ENCODE peak calls at places on chromosomes 4 and X, in four cellular contexts. One of them, this sample, is unnamed.

GRCh38 chrX:45758738-45759397 is 558.2 kb upstream of the DIPK2B start:
- DNase-seq in K562: no peak
- DNase-seq in SK-N-SH: no peak
- DNase-seq in HepG2: no peak
- DNase-seq in this sample: no peak

GRCh38 chrX:69031971-69032391 is 133.3 kb downstream of the PJA1 start:
- DNase-seq in K562: no peak
- DNase-seq in SK-N-SH: no peak
- DNase-seq in HepG2: no peak
- DNase-seq in this sample: no peak

GRCh38 chr4:173013232-173013932 is 155.2 kb upstream of the GALNT7 start:
- DNase-seq in K562: peak; percentile 62
- DNase-seq in SK-N-SH: peak; percentile 58
- DNase-seq in HepG2: peak; percentile 21
- DNase-seq in this sample: no peak

GRCh38 chrX:115058276-115058675 is 40.9 kb upstream of the IL13RA2 start:
- DNase-seq in K562: no peak
- DNase-seq in SK-N-SH: no peak
- DNase-seq in HepG2: no peak
- DNase-seq in this sample: no peak

GRCh38 chr4:36551697-36552214 is 270.3 kb downstream of the DTHD1 start:
- DNase-seq in K562: no peak
- DNase-seq in SK-N-SH: no peak
- DNase-seq in HepG2: no peak
- DNase-seq in this sample: peak; percentile 42

GRCh38 chr4:150782311-150782710 is 200.4 kb downstream of the MAB21L2 start:
- DNase-seq in K562: no peak
- DNase-seq in SK-N-SH: peak; percentile 10
- DNase-seq in HepG2: peak; percentile 12
- DNase-seq in this sample: no peak

GRCh38 chrX:11273544-11273943 is 19.7 kb upstream of the AMELX start:
- DNase-seq in K562: no peak
- DNase-seq in SK-N-SH: no peak
- DNase-seq in HepG2: no peak
- DNase-seq in this sample: no peak

GRCh38 chr4:79466621-79467020 is 58.6 kb upstream of the GK2 start:
- DNase-seq in K562: no peak
- DNase-seq in SK-N-SH: no peak
- DNase-seq in HepG2: no peak
- DNase-seq in this sample: no peak

GRCh38 chr4:8685831-8686230 is 93.3 kb downstream of the CPZ start:
- DNase-seq in K562: no peak
- DNase-seq in SK-N-SH: no peak
- DNase-seq in HepG2: no peak
- DNase-seq in this sample: no peak

GRCh38 chrX:150934453-150934852 is 36.0 kb upstream of the CD99L2 start:
- DNase-seq in K562: no peak
- DNase-seq in SK-N-SH: no peak
- DNase-seq in HepG2: no peak
- DNase-seq in this sample: no peak

GRCh38 chrX:118562574-118563164 is 67.1 kb downstream of the DOCK11 start:
- DNase-seq in K562: no peak
- DNase-seq in SK-N-SH: no peak
- DNase-seq in HepG2: no peak
- DNase-seq in this sample: no peak

GRCh38 chrX:16931371-16931770 is 15.1 kb upstream of the REPS2 start:
- DNase-seq in K562: no peak
- DNase-seq in SK-N-SH: no peak
- DNase-seq in HepG2: no peak
- DNase-seq in this sample: no peak

GRCh38 chr4:136400829-136401228 is 1131.5 kb downstream of the PCDH18 start:
- DNase-seq in K562: no peak
- DNase-seq in SK-N-SH: peak; percentile 8
- DNase-seq in HepG2: peak; percentile 2
- DNase-seq in this sample: no peak

GRCh38 chr4:113499696-113500095 is 261.8 kb downstream of the CAMK2D start:
- DNase-seq in K562: no peak
- DNase-seq in SK-N-SH: no peak
- DNase-seq in HepG2: peak; percentile 35
- DNase-seq in this sample: no peak

GRCh38 chrX:39158801-39159657 is 357.8 kb downstream of the MID1IP1 start:
- DNase-seq in K562: no peak
- DNase-seq in SK-N-SH: peak; percentile 59
- DNase-seq in HepG2: no peak
- DNase-seq in this sample: no peak

GRCh38 chrX:14027511-14028019 is 2.1 kb downstream of the GEMIN8 start:
- DNase-seq in K562: no peak
- DNase-seq in SK-N-SH: no peak
- DNase-seq in HepG2: peak; percentile 1
- DNase-seq in this sample: no peak

GRCh38 chr4:123599920-123600394 is 203.4 kb downstream of the SPRY1 start:
- DNase-seq in K562: peak; percentile 38
- DNase-seq in SK-N-SH: peak; percentile 24
- DNase-seq in HepG2: peak; percentile 98
- DNase-seq in this sample: no peak

GRCh38 chr4:70836081-70836480 is 3.6 kb downstream of the GRSF1 start:
- DNase-seq in K562: no peak
- DNase-seq in SK-N-SH: no peak
- DNase-seq in HepG2: no peak
- DNase-seq in this sample: no peak

GRCh38 chr4:26687728-26688127 is 103.8 kb downstream of the TBC1D19 start:
- DNase-seq in K562: no peak
- DNase-seq in SK-N-SH: no peak
- DNase-seq in HepG2: no peak
- DNase-seq in this sample: no peak

GRCh38 chrX:46310815-46311497 is 234.3 kb downstream of the ZNF674 start:
- DNase-seq in K562: no peak
- DNase-seq in SK-N-SH: no peak
- DNase-seq in HepG2: no peak
- DNase-seq in this sample: no peak

GRCh38 chrX:23989689-23990088 is 37.3 kb downstream of the KLHL15 start:
- DNase-seq in K562: no peak
- DNase-seq in SK-N-SH: no peak
- DNase-seq in HepG2: no peak
- DNase-seq in this sample: no peak

GRCh38 chr4:5757954-5758353 is 47.0 kb downstream of the EVC start:
- DNase-seq in K562: no peak
- DNase-seq in SK-N-SH: no peak
- DNase-seq in HepG2: no peak
- DNase-seq in this sample: no peak

GRCh38 chr4:152817331-152817730 is 37.6 kb downstream of the ARFIP1 start:
- DNase-seq in K562: no peak
- DNase-seq in SK-N-SH: no peak
- DNase-seq in HepG2: no peak
- DNase-seq in this sample: no peak

GRCh38 chrX:39582091-39582490 is 515.7 kb downstream of the BCOR start:
- DNase-seq in K562: no peak
- DNase-seq in SK-N-SH: no peak
- DNase-seq in HepG2: no peak
- DNase-seq in this sample: peak; percentile 7

GRCh38 chr4:47374477-47374876 is 89.0 kb downstream of the COMMD8 start:
- DNase-seq in K562: no peak
- DNase-seq in SK-N-SH: no peak
- DNase-seq in HepG2: no peak
- DNase-seq in this sample: no peak

GRCh38 chr4:154491341-154491679 is 289 bp downstream of the DCHS2 start:
- DNase-seq in K562: no peak
- DNase-seq in SK-N-SH: peak; percentile 35
- DNase-seq in HepG2: no peak
- DNase-seq in this sample: no peak

GRCh38 chrX:68708503-68709290 is 61.2 kb downstream of the STARD8 start:
- DNase-seq in K562: no peak
- DNase-seq in SK-N-SH: no peak
- DNase-seq in HepG2: no peak
- DNase-seq in this sample: no peak

GRCh38 chr4:163991268-163991667 is 496.8 kb downstream of the TMA16 start:
- DNase-seq in K562: no peak
- DNase-seq in SK-N-SH: no peak
- DNase-seq in HepG2: no peak
- DNase-seq in this sample: no peak

GRCh38 chr4:15003891-15004700 is 1.8 kb downstream of the CPEB2 start:
- DNase-seq in K562: peak; percentile 42
- DNase-seq in SK-N-SH: peak; percentile 67
- DNase-seq in HepG2: no peak
- DNase-seq in this sample: no peak

GRCh38 chrX:50211510-50211909 is 6.9 kb downstream of the CCNB3 start:
- DNase-seq in K562: no peak
- DNase-seq in SK-N-SH: no peak
- DNase-seq in HepG2: no peak
- DNase-seq in this sample: no peak

GRCh38 chrX:102651968-102652744 is 873 bp downstream of the GPRASP1 start:
- DNase-seq in K562: no peak
- DNase-seq in SK-N-SH: peak; percentile 52
- DNase-seq in HepG2: no peak
- DNase-seq in this sample: no peak

GRCh38 chr4:114264877-114265291 is 285.4 kb upstream of the ARSJ start:
- DNase-seq in K562: no peak
- DNase-seq in SK-N-SH: no peak
- DNase-seq in HepG2: peak; percentile 1
- DNase-seq in this sample: peak; percentile 6

GRCh38 chrX:134715930-134716619 is 57.8 kb upstream of the PLAC1 start:
- DNase-seq in K562: no peak
- DNase-seq in SK-N-SH: no peak
- DNase-seq in HepG2: no peak
- DNase-seq in this sample: no peak

GRCh38 chr4:165288639-165289428 is 38.6 kb upstream of the MSMO1 start:
- DNase-seq in K562: no peak
- DNase-seq in SK-N-SH: no peak
- DNase-seq in HepG2: peak; percentile 24
- DNase-seq in this sample: no peak

GRCh38 chr4:177726111-177726510 is 283.9 kb upstream of the AGA start:
- DNase-seq in K562: no peak
- DNase-seq in SK-N-SH: no peak
- DNase-seq in HepG2: peak; percentile 1
- DNase-seq in this sample: no peak

GRCh38 chr4:48329976-48330375 is 11.4 kb upstream of the SLAIN2 start:
- DNase-seq in K562: no peak
- DNase-seq in SK-N-SH: no peak
- DNase-seq in HepG2: no peak
- DNase-seq in this sample: no peak

GRCh38 chr4:57443308-57444243 is 333.4 kb upstream of the IGFBP7 start:
- DNase-seq in K562: no peak
- DNase-seq in SK-N-SH: no peak
- DNase-seq in HepG2: no peak
- DNase-seq in this sample: no peak

GRCh38 chr4:10380695-10381094 is 76.5 kb downstream of the ZNF518B start:
- DNase-seq in K562: no peak
- DNase-seq in SK-N-SH: no peak
- DNase-seq in HepG2: no peak
- DNase-seq in this sample: no peak
- TF ChIP-seq ELF1 in K562: no peak
- TF ChIP-seq ELF1 in SK-N-SH: no peak
- TF ChIP-seq ELF1 in HepG2: no peak
- TF ChIP-seq ELF1 in this sample: no peak

GRCh38 chr4:13348216-13348615 is 135.9 kb downstream of the RAB28 start:
- DNase-seq in K562: no peak
- DNase-seq in SK-N-SH: no peak
- DNase-seq in HepG2: no peak
- DNase-seq in this sample: no peak

GRCh38 chr4:13349096-13349495 is 135.0 kb downstream of the RAB28 start:
- DNase-seq in K562: no peak
- DNase-seq in SK-N-SH: no peak
- DNase-seq in HepG2: no peak
- DNase-seq in this sample: no peak

GRCh38 chr4:13344216-13344615 is 139.9 kb downstream of the RAB28 start:
- DNase-seq in K562: no peak
- DNase-seq in SK-N-SH: no peak
- DNase-seq in HepG2: no peak
- DNase-seq in this sample: no peak

DNA sequence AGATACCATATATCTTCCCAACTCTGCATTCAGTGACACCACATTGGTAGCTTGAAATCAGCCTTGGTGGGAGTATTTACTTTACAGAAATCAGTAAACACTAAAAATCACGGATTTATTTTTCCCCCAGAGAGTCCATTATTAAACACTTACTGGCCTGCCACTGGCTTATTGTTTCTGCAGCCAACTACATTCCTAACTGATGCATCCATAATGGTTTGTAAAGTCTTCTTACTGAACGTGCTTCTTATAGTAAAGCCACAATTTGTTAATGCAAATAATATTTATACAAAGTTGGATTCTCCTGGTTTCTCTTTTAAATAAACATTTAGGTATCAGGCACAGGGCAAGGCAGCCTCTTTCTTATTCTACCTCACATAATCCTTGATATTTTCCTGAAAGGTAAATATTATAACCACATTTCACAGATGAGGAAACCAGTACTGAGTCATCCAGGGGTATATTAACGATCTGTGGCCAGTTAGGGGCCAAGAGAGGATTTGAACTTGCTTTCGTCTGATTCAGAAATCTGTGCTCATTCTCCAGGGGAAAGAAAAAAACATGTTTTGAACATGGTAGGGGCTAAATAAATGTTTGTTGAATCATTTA is 136.5 kb downstream of the RAB28 start:
- DNase-seq in K562: no peak
- DNase-seq in SK-N-SH: no peak
- DNase-seq in HepG2: no peak
- DNase-seq in this sample: no peak
- TF ChIP-seq ELF1 in K562: no peak
- TF ChIP-seq ELF1 in SK-N-SH: no peak
- TF ChIP-seq ELF1 in HepG2: no peak
- TF ChIP-seq ELF1 in this sample: no peak

GRCh38 chrX:18769812-18770573 is 62.5 kb downstream of the PPEF1 start:
- DNase-seq in K562: no peak
- DNase-seq in SK-N-SH: peak; percentile 76
- DNase-seq in HepG2: no peak
- DNase-seq in this sample: no peak
- TF ChIP-seq ELF1 in K562: no peak
- TF ChIP-seq ELF1 in SK-N-SH: no peak
- TF ChIP-seq ELF1 in HepG2: no peak
- TF ChIP-seq ELF1 in this sample: no peak

GRCh38 chr4:182309877-182310276 is 66.7 kb downstream of the TENM3 start:
- DNase-seq in K562: no peak
- DNase-seq in SK-N-SH: no peak
- DNase-seq in HepG2: peak; percentile 9
- DNase-seq in this sample: no peak

GRCh38 chr4:182314537-182314936 is 71.3 kb downstream of the TENM3 start:
- DNase-seq in K562: no peak
- DNase-seq in SK-N-SH: no peak
- DNase-seq in HepG2: no peak
- DNase-seq in this sample: no peak

GRCh38 chr4:182306792-182307507 is 63.7 kb downstream of the TENM3 start:
- DNase-seq in K562: no peak
- DNase-seq in SK-N-SH: no peak
- DNase-seq in HepG2: no peak
- DNase-seq in this sample: no peak

GRCh38 chr4:182307746-182308145 is 64.5 kb downstream of the TENM3 start:
- DNase-seq in K562: no peak
- DNase-seq in SK-N-SH: no peak
- DNase-seq in HepG2: no peak
- DNase-seq in this sample: peak; percentile 21

GRCh38 chr4:182310316-182310715 is 67.1 kb downstream of the TENM3 start:
- DNase-seq in K562: no peak
- DNase-seq in SK-N-SH: no peak
- DNase-seq in HepG2: no peak
- DNase-seq in this sample: no peak
- TF ChIP-seq ELF1 in K562: no peak
- TF ChIP-seq ELF1 in SK-N-SH: no peak
- TF ChIP-seq ELF1 in HepG2: no peak
- TF ChIP-seq ELF1 in this sample: no peak